ENCODE peak calls at places on chromosomes 13 and 19, in seven cellular contexts. J is fibroblast of lung, K is foreskin fibroblast, F is fibroblast of pulmonary artery, G is astrocyte of the spinal cord, B is breast epithelium, U is hepatocyte. N is an unnamed sample.

GRCh38 chr19:3254520-3254919 is 30.1 kb downstream of the CELF5 start:
- DNase-seq in B (no peak), J (no peak), K (no peak), G (no peak), F (no peak), U (no peak), N (no peak)

GRCh38 chr19:2716722-2717637 is 4.2 kb downstream of the DIRAS1 start:
- DNase-seq in F (no peak), U (no peak), G (no peak), K (no peak), J (no peak), B (no peak), N (no peak)

GRCh38 chr13:113652404-113653263 is 5.4 kb downstream of the ATP4B start:
- DNase-seq in U (no peak), J (no peak), G (no peak), F (no peak), K (no peak), B (no peak), N (no peak)

GRCh38 chr19:3503036-3503572 is 2.6 kb upstream of the DOHH start:
- DNase-seq in F (peak; percentile 33), K (no peak), U (no peak), B (no peak), J (no peak), G (no peak), N (peak; percentile 94)

GRCh38 chr19:35220315-35220921 is 8.1 kb downstream of the FAM187B start:
- DNase-seq in U (no peak), K (no peak), J (no peak), B (no peak), F (peak; percentile 21), G (no peak), N (no peak)

GRCh38 chr13:102862624-102863210 is 16.9 kb downstream of the ERCC5 start:
- DNase-seq in G (no peak), U (no peak), K (no peak), J (no peak), B (no peak), F (no peak), N (no peak)

GRCh38 chr13:80400164-80400767 is 59.3 kb upstream of the SPRY2 start:
- DNase-seq in K (no peak), B (no peak), F (no peak), G (no peak), U (peak; percentile 10), J (no peak), N (no peak)

GRCh38 chr19:45922281-45922680 is 7.7 kb upstream of the NANOS2 start:
- DNase-seq in B (no peak), J (no peak), K (no peak), G (no peak), U (no peak), F (peak; percentile 20), N (no peak)

GRCh38 chr19:27774827-27775226 is 1438.1 kb downstream of the UQCRFS1 start:
- DNase-seq in G (no peak), U (no peak), B (no peak), K (no peak), F (no peak), J (no peak), N (no peak)

GRCh38 chr13:25352230-25352629 is 19.5 kb upstream of the ATP8A2 start:
- DNase-seq in U (no peak), K (no peak), G (no peak), B (no peak), F (peak; percentile 19), J (no peak), N (no peak)

GRCh38 chr19:2613507-2614295 is 88.8 kb downstream of the GNG7 start:
- DNase-seq in J (peak; percentile 42), F (peak; percentile 51), B (no peak), K (peak; percentile 71), U (peak; percentile 66), G (no peak), N (no peak)

GRCh38 chr19:40139533-40140287 is 49.0 kb upstream of the ZNF780A start:
- DNase-seq in G (peak; percentile 41), K (peak; percentile 72), F (peak; percentile 76), J (peak; percentile 73), U (peak; percentile 67), B (no peak), N (peak; percentile 68)

GRCh38 chr19:47190167-47190727 is 40.8 kb downstream of the BBC3 start:
- DNase-seq in U (peak; percentile 61), K (peak; percentile 80), F (peak; percentile 87), B (peak; percentile 48), J (peak; percentile 85), G (peak; percentile 89), N (peak; percentile 87)

GRCh38 chr19:53982056-53982455 is 9.4 kb upstream of the CACNG6 start:
- DNase-seq in U (peak; percentile 55), G (no peak), F (no peak), J (no peak), B (no peak), K (peak; percentile 36), N (peak; percentile 27)

GRCh38 chr19:46384396-46384795 is 29.0 kb downstream of the CCDC8 start:
- DNase-seq in K (no peak), J (no peak), U (no peak), F (no peak), G (no peak), B (no peak), N (no peak)

GRCh38 chr19:17260842-17261325 is 3.7 kb downstream of the USHBP1 start:
- DNase-seq in K (peak; percentile 81), B (peak; percentile 69), J (peak; percentile 70), F (peak; percentile 81), G (peak; percentile 62), U (peak; percentile 86), N (peak; percentile 82)

GRCh38 chr13:65505941-65506340 is 1724.2 kb downstream of the PCDH9 start:
- DNase-seq in F (no peak), J (no peak), G (no peak), U (no peak), B (no peak), K (no peak), N (no peak)

GRCh38 chr19:55231391-55232283 is 3.1 kb upstream of the TMEM86B start:
- DNase-seq in K (no peak), F (no peak), B (no peak), G (no peak), J (no peak), U (no peak), N (no peak)

GRCh38 chr19:13505761-13506549 is at the start of gene CACNA1A:
- DNase-seq in F (no peak), U (peak; percentile 40), J (no peak), K (peak; percentile 66), B (no peak), G (no peak), N (no peak)

GRCh38 chr13:104321756-104322155 is 1255.5 kb upstream of the SLC10A2 start:
- DNase-seq in F (no peak), G (no peak), B (no peak), J (no peak), U (no peak), K (no peak), N (no peak)

GRCh38 chr13:93328943-93329342 is 102.3 kb downstream of the GPC6 start:
- DNase-seq in K (no peak), J (peak; percentile 44), G (no peak), F (no peak), B (no peak), U (peak; percentile 18), N (peak; percentile 31)

GRCh38 chr13:113219311-113219940 is 10.0 kb downstream of the CUL4A start:
- DNase-seq in U (peak; percentile 33), K (peak; percentile 41), F (no peak), B (no peak), J (no peak), G (no peak), N (peak; percentile 16)

GRCh38 chr19:17553256-17553655 is 2.2 kb upstream of the COLGALT1 start:
- DNase-seq in J (peak; percentile 96), K (peak; percentile 95), G (peak; percentile 93), B (peak; percentile 52), U (no peak), F (peak; percentile 99), N (peak; percentile 94)

GRCh38 chr19:30783936-30784335 is 411.8 kb downstream of the ZNF536 start:
- DNase-seq in B (no peak), G (no peak), U (no peak), K (no peak), F (no peak), J (no peak), N (no peak)

GRCh38 chr13:110699148-110700145 is 6.5 kb downstream of the CARS2 start:
- DNase-seq in U (no peak), G (no peak), K (no peak), F (no peak), J (no peak), B (no peak), N (no peak)

GRCh38 chr13:33292712-33293111 is 7.2 kb upstream of the STARD13 start:
- DNase-seq in J (no peak), F (no peak), U (no peak), K (no peak), B (no peak), G (no peak), N (no peak)
- H3K4me3 ChIP-seq in J (peak overlapping the region; percentile 4), F (no peak overlapping the region), U (no peak overlapping the region), K (no peak overlapping the region), B (no peak overlapping the region), G (no peak overlapping the region), N (no peak overlapping the region)

DNA sequence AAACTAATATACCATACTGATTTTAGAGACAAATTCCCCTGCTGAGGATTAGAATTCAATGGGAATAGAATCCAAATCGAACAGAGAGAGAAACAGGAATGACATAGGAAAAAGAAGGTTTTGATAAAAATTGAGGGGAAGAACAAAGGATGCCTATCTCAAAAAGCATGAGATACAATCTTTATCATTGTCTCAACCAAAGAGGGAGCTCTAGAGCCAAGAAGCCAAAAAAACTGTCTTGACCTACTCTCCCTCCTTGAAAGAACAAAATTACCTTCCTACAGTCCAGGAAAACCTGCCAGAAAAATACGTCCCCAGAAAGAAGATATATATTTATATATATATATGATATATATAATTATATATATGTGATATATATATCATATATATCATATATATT is 39.2 kb upstream of the MIR17HG start:
- DNase-seq in K (no peak), B (no peak), J (no peak), F (no peak), U (no peak), G (no peak), N (no peak)
- TF ChIP-seq CTCF in K (no peak), B (no peak), J (no peak), F (peak; percentile 15), U (no peak), G (peak; percentile 25), N (peak; percentile 10)

GRCh38 chr13:108325863-108326262 is 56.3 kb downstream of the TNFSF13B start:
- DNase-seq in F (no peak), U (no peak), J (no peak), K (no peak), B (no peak), G (no peak), N (no peak)
- H3K4me3 ChIP-seq in F (no peak overlapping the region), U (no peak overlapping the region), J (no peak overlapping the region), K (no peak overlapping the region), B (no peak overlapping the region), G (no peak overlapping the region), N (no peak overlapping the region)

GRCh38 chr13:41944635-41945401 is 16.1 kb downstream of the VWA8 start:
- DNase-seq in G (peak; percentile 29), U (no peak), F (no peak), K (no peak), J (no peak), B (no peak), N (no peak)

GRCh38 chr13:41941174-41941573 is 19.7 kb downstream of the VWA8 start:
- DNase-seq in B (no peak), F (peak; percentile 58), K (no peak), G (no peak), J (no peak), U (no peak), N (no peak)

GRCh38 chr13:41944229-41944628 is 16.7 kb downstream of the VWA8 start:
- DNase-seq in B (no peak), F (peak; percentile 18), K (peak; percentile 19), J (no peak), G (no peak), U (no peak), N (peak; percentile 34)

GRCh38 chr13:41939403-41939802 is 21.5 kb downstream of the VWA8 start:
- DNase-seq in G (no peak), U (no peak), B (no peak), F (no peak), J (no peak), K (no peak), N (no peak)

GRCh38 chr13:41942462-41943094 is 18.3 kb downstream of the VWA8 start:
- DNase-seq in U (peak; percentile 52), J (peak; percentile 68), G (peak; percentile 48), K (peak; percentile 75), B (no peak), F (peak; percentile 60), N (peak; percentile 66)
- TF ChIP-seq CTCF in U (peak; percentile 23), J (peak; percentile 37), G (peak; percentile 62), K (peak; percentile 41), B (no peak), F (peak; percentile 51), N (peak; percentile 57)

N was measured in fibroblast of villous mesenchyme.